ENCODE peak calls at places on chromosomes 16 and 17, in nine cellular contexts. M is tibial nerve, J is heart right ventricle, F is cardiac muscle cell, D is adrenal gland, G is breast epithelium, Y is lung, X is uterus, T is suprapubic skin. U is an unnamed sample.

GRCh38 chr16:56269276-56269675 is 78.0 kb downstream of the GNAO1 start:
- DNase-seq in G (no peak), T (no peak), Y (no peak), D (no peak), M (no peak), X (no peak), F (no peak), J (no peak), U (no peak)

GRCh38 chr17:1160591-1161041 is 19.2 kb downstream of the ABR start:
- DNase-seq in X (no peak), G (no peak), D (no peak), F (no peak), Y (no peak), T (no peak), M (no peak), J (no peak), U (no peak)

GRCh38 chr17:41976142-41976768 is 9.7 kb downstream of the CNP start:
- DNase-seq in F (no peak), J (no peak), X (no peak), M (no peak), T (no peak), D (no peak), G (no peak), Y (no peak), U (no peak)

GRCh38 chr16:88331989-88332920 is 50.5 kb upstream of the ZNF469 start:
- DNase-seq in Y (no peak), T (peak; percentile 91), X (peak; percentile 61), G (peak; percentile 97), M (peak; percentile 35), D (peak; percentile 83), F (no peak), J (no peak), U (peak; percentile 79)

GRCh38 chr16:27228621-27229501 is 25.5 kb downstream of the KDM8 start:
- DNase-seq in F (peak; percentile 59), D (no peak), Y (no peak), T (no peak), M (no peak), X (no peak), J (peak; percentile 73), G (no peak), U (no peak)

GRCh38 chr17:66930933-66931332 is 33.6 kb upstream of the CACNG4 start:
- DNase-seq in M (no peak), T (peak; percentile 11), F (no peak), J (no peak), X (no peak), G (no peak), D (no peak), Y (no peak), U (no peak)

GRCh38 chr16:58384437-58385055 is 7.7 kb upstream of the GINS3 start:
- DNase-seq in X (no peak), M (no peak), F (no peak), T (no peak), J (no peak), G (no peak), Y (no peak), D (no peak), U (no peak)

GRCh38 chr17:61218438-61218837 is 181.2 kb upstream of the TBX2 start:
- DNase-seq in Y (no peak), J (no peak), M (no peak), X (no peak), T (no peak), D (no peak), G (no peak), F (no peak), U (no peak)

GRCh38 chr16:11736903-11737302 is 5.8 kb downstream of the TXNDC11 start:
- DNase-seq in T (no peak), G (no peak), F (no peak), D (no peak), Y (no peak), M (no peak), J (no peak), X (no peak), U (no peak)

GRCh38 chr17:14903810-14904209 is 361.3 kb downstream of the PMP22 start:
- DNase-seq in J (no peak), X (no peak), Y (no peak), F (no peak), D (no peak), T (no peak), M (no peak), G (no peak), U (no peak)

GRCh38 chr17:59811209-59811608 is 81.5 kb downstream of the TUBD1 start:
- DNase-seq in F (no peak), J (no peak), D (no peak), X (no peak), G (no peak), T (no peak), M (no peak), Y (no peak), U (no peak)

GRCh38 chr17:49687878-49688491 is 10.1 kb upstream of the SPOP start:
- DNase-seq in F (no peak), Y (no peak), X (no peak), D (no peak), J (peak; percentile 29), M (no peak), T (no peak), G (no peak), U (no peak)

GRCh38 chr16:600781-601180 is 10.9 kb downstream of the RAB40C start:
- DNase-seq in F (no peak), X (no peak), D (no peak), Y (no peak), T (no peak), J (no peak), G (no peak), M (no peak), U (no peak)

GRCh38 chr16:87780385-87780989 is 14.7 kb upstream of the KLHDC4 start:
- DNase-seq in J (peak; percentile 43), F (no peak), X (no peak), Y (peak; percentile 59), M (no peak), G (no peak), T (no peak), D (peak; percentile 34), U (no peak)

GRCh38 chr16:48498761-48499600 is 111.0 kb downstream of the N4BP1 start:
- DNase-seq in D (peak; percentile 81), Y (peak; percentile 47), J (no peak), T (peak; percentile 84), F (no peak), G (peak; percentile 58), X (peak; percentile 74), M (peak; percentile 42), U (peak; percentile 88)

GRCh38 chr17:33689725-33690124 is 396.6 kb upstream of the ASIC2 start:
- DNase-seq in F (no peak), J (no peak), Y (no peak), X (no peak), T (no peak), G (no peak), D (no peak), M (no peak), U (no peak)

GRCh38 chr16:83994087-83994486 is 26.0 kb downstream of the NECAB2 start:
- DNase-seq in D (peak; percentile 41), G (no peak), M (no peak), F (no peak), Y (no peak), X (no peak), J (no peak), T (no peak), U (no peak)

GRCh38 chr17:34166394-34166793 is 88.7 kb upstream of the CCL2 start:
- DNase-seq in T (no peak), D (no peak), X (no peak), J (no peak), G (no peak), F (no peak), M (no peak), Y (no peak), U (no peak)

GRCh38 chr16:9666834-9667480 is 515.3 kb downstream of the GRIN2A start:
- DNase-seq in T (no peak), X (no peak), D (no peak), F (no peak), G (no peak), J (no peak), M (no peak), Y (no peak), U (no peak)

GRCh38 chr16:2251281-2252111 is at the start of gene ECI1:
- DNase-seq in M (peak; percentile 92), Y (peak; percentile 97), X (peak; percentile 97), T (peak; percentile 95), F (peak; percentile 97), G (peak; percentile 85), D (peak; percentile 97), J (peak; percentile 96), U (peak; percentile 94)
- H3K9me3 ChIP-seq in M (no peaks in the 10 kb centered on the region), Y (no peaks in the 10 kb centered on the region), X (no peaks in the 10 kb centered on the region), T (no peaks in the 10 kb centered on the region), F (no peaks in the 10 kb centered on the region), G (no peaks in the 10 kb centered on the region), D (no peaks in the 10 kb centered on the region), J (no peaks in the 10 kb centered on the region), U (no peaks in the 10 kb centered on the region)

DNA sequence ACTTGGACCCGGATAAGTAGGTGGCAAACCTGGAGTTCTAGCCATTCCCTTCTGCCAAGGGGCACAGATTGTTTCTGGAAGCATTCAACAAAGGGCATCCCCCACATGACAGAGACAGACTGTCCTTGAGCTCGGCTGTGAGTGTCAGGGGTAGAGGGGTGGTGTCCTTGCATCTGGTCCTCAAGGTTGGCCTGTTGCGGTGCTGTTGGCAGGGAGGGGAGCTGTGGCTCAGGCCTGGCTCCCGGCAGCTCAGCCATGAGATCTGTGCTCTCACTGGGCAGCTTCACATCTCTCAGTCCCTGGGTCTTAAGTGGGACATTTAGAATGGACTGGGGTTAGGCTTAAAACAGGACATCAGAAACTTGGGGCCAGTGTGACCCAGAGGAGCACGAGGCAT is 20.4 kb downstream of the CCDC182 start:
- DNase-seq in D (no peak), Y (no peak), G (no peak), T (no peak), F (no peak), M (no peak), J (no peak), X (no peak), U (no peak)
- H3K27me3 ChIP-seq in D (no peaks in the 10 kb centered on the region), Y (no peaks in the 10 kb centered on the region), G (no peaks in the 10 kb centered on the region), T (no peaks in the 10 kb centered on the region), F (peaks cover 4% of the 10 kb centered on the region), M (no peaks in the 10 kb centered on the region), J (no peaks in the 10 kb centered on the region), X (no peaks in the 10 kb centered on the region), U (no peaks in the 10 kb centered on the region)

DNA sequence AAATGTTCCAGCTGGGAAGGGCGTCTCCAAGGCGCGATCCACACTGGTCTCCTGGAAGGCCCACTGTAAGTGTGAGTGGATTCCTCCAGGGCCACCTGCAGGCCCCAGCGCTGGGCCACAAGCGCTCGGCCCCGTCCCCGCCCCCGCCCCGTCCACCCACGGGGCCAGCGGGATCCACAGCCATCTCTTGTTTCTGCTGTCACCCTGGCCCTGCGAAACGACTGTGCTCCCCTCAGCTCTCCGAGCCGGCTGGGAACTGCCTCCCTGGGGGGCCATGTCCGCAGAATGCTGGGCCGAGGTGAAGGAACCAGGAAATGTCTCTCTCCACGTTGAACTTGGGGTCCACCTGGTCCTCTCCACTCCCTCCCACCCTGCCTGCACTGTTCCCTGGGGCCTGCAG is 1955.2 kb downstream of the TP53TG3F start:
- DNase-seq in Y (no peak), G (no peak), X (no peak), T (no peak), D (no peak), F (no peak), J (no peak), M (no peak), U (no peak)
- H3K9me3 ChIP-seq in Y (peaks cover 8% of the 10 kb centered on the region), G (peaks cover 13% of the 10 kb centered on the region), X (no peaks in the 10 kb centered on the region), T (no peaks in the 10 kb centered on the region), D (no peaks in the 10 kb centered on the region), F (peaks cover 2% of the 10 kb centered on the region), J (peaks cover 2% of the 10 kb centered on the region), M (no peaks in the 10 kb centered on the region), U (no peaks in the 10 kb centered on the region)

DNA sequence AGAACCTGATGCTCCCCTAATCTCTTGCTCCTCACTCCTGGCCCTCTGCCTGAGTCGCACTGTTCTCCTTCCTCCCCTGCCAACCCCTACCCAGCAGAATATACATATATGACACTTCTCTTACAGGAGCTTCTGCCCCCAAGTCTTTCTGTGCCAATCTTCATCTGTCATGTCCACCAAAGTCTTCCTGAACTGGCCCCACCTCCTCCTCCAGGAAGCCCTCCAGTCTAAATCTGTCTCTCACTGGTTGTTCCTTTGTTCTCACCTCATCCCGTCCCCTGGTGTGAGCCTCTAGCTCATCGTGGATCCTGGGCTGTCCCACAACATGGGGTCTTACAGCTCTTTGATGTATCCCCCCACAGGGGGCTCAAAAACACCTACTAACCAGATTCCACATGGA is 8.3 kb downstream of the CRHR1 start:
- DNase-seq in G (no peak), T (no peak), D (no peak), F (no peak), J (no peak), X (no peak), M (no peak), Y (no peak), U (no peak)
- H3K27me3 ChIP-seq in G (no peaks in the 10 kb centered on the region), T (peaks cover 85% of the 10 kb centered on the region), D (peaks cover 25% of the 10 kb centered on the region), F (peaks cover 54% of the 10 kb centered on the region), J (peaks cover 97% of the 10 kb centered on the region), X (no peaks in the 10 kb centered on the region), M (peaks cover 89% of the 10 kb centered on the region), Y (no peaks in the 10 kb centered on the region), U (peaks cover 7% of the 10 kb centered on the region)

U was measured in right atrium auricular region.